ENCODE peak calls at places on chromosome 13, in nine cellular contexts. Q is smooth muscle cell of the brain vasculature, R is NCI-H1436 treated with DMSO at 0.1 percent for 48 hours, K is DMS153, X is H7, B is nephron progenitor cell, P is Peyer's patch, H is NCI-H69, J is GM04504. N is an unnamed sample.

GRCh38 chr13:24709186-24709913 is 29.1 kb downstream of the ATP12A start:
- DNase-seq in B (no peak), K (no peak), Q (no peak), P (peak), J (no peak), H (no peak), R (no peak), X (no peak), N (no peak)

GRCh38 chr13:40113644-40114304 is 458.3 kb downstream of the COG6 start:
- DNase-seq in K (no peak), J (no peak), X (no peak), R (no peak), Q (no peak), H (no peak), P (no peak), B (no peak), N (no peak)

GRCh38 chr13:37475151-37475550 is 123.4 kb downstream of the POSTN start:
- DNase-seq in K (no peak), X (no peak), Q (no peak), H (no peak), P (no peak), J (no peak), R (no peak), B (no peak), N (no peak)

GRCh38 chr13:78601886-78602560 is 1.3 kb downstream of the POU4F1 start:
- DNase-seq in H (no peak), X (peak), R (no peak), K (no peak), B (no peak), Q (no peak), P (no peak), J (no peak), N (no peak)

GRCh38 chr13:48278806-48279205 is 24.7 kb upstream of the RB1 start:
- DNase-seq in R (no peak), J (no peak), Q (no peak), X (no peak), K (peak), H (peak), P (no peak), B (no peak), N (no peak)

GRCh38 chr13:107867701-107868661 is 347.4 kb downstream of the LIG4 start:
- DNase-seq in X (peak), R (peak), Q (no peak), K (peak), J (no peak), H (peak), B (peak), P (no peak), N (no peak)

GRCh38 chr13:101915333-101915732 is 462.9 kb downstream of the ITGBL1 start:
- DNase-seq in J (no peak), B (no peak), K (peak), X (peak), P (no peak), R (peak), H (peak), Q (no peak), N (no peak)

GRCh38 chr13:99145461-99145860 is 55.2 kb upstream of the UBAC2 start:
- DNase-seq in X (no peak), K (no peak), B (no peak), J (no peak), P (no peak), R (no peak), H (no peak), Q (no peak), N (no peak)

GRCh38 chr13:26616126-26616525 is 58.6 kb downstream of the WASF3 start:
- DNase-seq in X (no peak), J (no peak), Q (no peak), P (no peak), H (peak), B (no peak), R (no peak), K (no peak), N (peak)

GRCh38 chr13:94710081-94710809 is 2.1 kb downstream of the SOX21 start:
- DNase-seq in J (no peak), R (no peak), Q (no peak), K (no peak), B (peak), X (peak), P (no peak), H (peak), N (no peak)

GRCh38 chr13:46831588-46832194 is 34.7 kb upstream of the ESD start:
- DNase-seq in R (no peak), K (peak), Q (peak), B (peak), J (peak), H (peak), X (no peak), P (peak), N (no peak)

GRCh38 chr13:46324976-46325375 is 62.1 kb downstream of the RUBCNL start:
- DNase-seq in K (no peak), H (no peak), P (no peak), X (no peak), J (no peak), B (no peak), Q (no peak), R (no peak), N (no peak)

GRCh38 chr13:40236566-40237168 is 429.8 kb downstream of the FOXO1 start:
- DNase-seq in P (no peak), Q (no peak), J (no peak), R (no peak), B (no peak), X (no peak), H (no peak), K (no peak), N (no peak)

GRCh38 chr13:52428295-52428694 is 22.1 kb downstream of the VPS36 start:
- DNase-seq in R (no peak), X (no peak), P (no peak), J (no peak), K (no peak), B (no peak), Q (no peak), H (peak), N (no peak)

GRCh38 chr13:51957377-51958216 is 53.7 kb downstream of the ATP7B start:
- DNase-seq in X (no peak), K (no peak), P (no peak), H (peak), B (no peak), J (no peak), Q (no peak), R (no peak), N (no peak)

GRCh38 chr13:113902956-113903355 is 39.1 kb upstream of the GAS6 start:
- DNase-seq in R (no peak), K (no peak), Q (no peak), P (no peak), H (no peak), B (no peak), X (no peak), J (no peak), N (no peak)

GRCh38 chr13:50133277-50133953 is 118.2 kb downstream of the KCNRG start:
- DNase-seq in X (peak), P (no peak), B (peak), Q (no peak), K (no peak), R (no peak), H (no peak), J (no peak), N (no peak)

GRCh38 chr13:98144501-98145350 is 1.8 kb downstream of the FARP1 start:
- DNase-seq in J (no peak), Q (no peak), X (peak), H (peak), P (no peak), B (peak), K (no peak), R (no peak), N (peak)

GRCh38 chr13:112756967-112757758 is 67.3 kb downstream of the ATP11A start:
- DNase-seq in J (no peak), X (no peak), B (no peak), Q (peak), K (peak), R (no peak), H (peak), P (no peak), N (no peak)

GRCh38 chr13:110528371-110528770 is 33.2 kb downstream of the RAB20 start:
- DNase-seq in J (no peak), P (no peak), X (no peak), K (no peak), Q (no peak), H (no peak), B (no peak), R (no peak), N (no peak)

GRCh38 chr13:112104873-112105234 is 37.9 kb downstream of the SOX1 start:
- DNase-seq in P (no peak), B (peak), J (no peak), K (no peak), Q (no peak), H (no peak), R (no peak), X (peak), N (no peak)

GRCh38 chr13:72565893-72566292 is 161.5 kb downstream of the MZT1 start:
- DNase-seq in B (peak), Q (peak), P (no peak), H (peak), K (peak), J (peak), R (no peak), X (peak), N (no peak)

GRCh38 chr13:30832845-30833332 is 73.2 kb upstream of the MEDAG start:
- DNase-seq in K (peak), H (peak), Q (no peak), X (peak), P (peak), R (peak), B (peak), J (no peak), N (no peak)

GRCh38 chr13:31901985-31902384 is 129.6 kb upstream of the FRY start:
- DNase-seq in B (no peak), X (no peak), H (no peak), Q (no peak), J (no peak), R (no peak), P (no peak), K (no peak), N (no peak)

GRCh38 chr13:99997702-99998219 is 16.2 kb downstream of the ZIC2 start:
- DNase-seq in R (no peak), B (no peak), J (no peak), K (no peak), H (no peak), Q (no peak), X (no peak), P (no peak), N (no peak)

GRCh38 chr13:36146513-36147276 is 15.5 kb upstream of the DCLK1 start:
- DNase-seq in H (no peak), P (no peak), B (no peak), R (no peak), X (no peak), Q (no peak), K (no peak), J (no peak), N (no peak)

GRCh38 chr13:82747948-82748347 is 1134.3 kb downstream of the SLITRK1 start:
- DNase-seq in H (no peak), X (no peak), B (no peak), Q (no peak), J (no peak), R (no peak), P (no peak), K (no peak), N (no peak)

GRCh38 chr13:112709825-112710783 is 20.3 kb downstream of the ATP11A start:
- DNase-seq in K (no peak), P (peak), H (no peak), J (no peak), X (peak), B (no peak), Q (no peak), R (no peak), N (no peak)

GRCh38 chr13:109951491-109951890 is 165.1 kb upstream of the IRS2 start:
- DNase-seq in X (no peak), B (no peak), R (no peak), J (no peak), H (no peak), K (no peak), Q (no peak), P (no peak), N (no peak)

GRCh38 chr13:93752506-93752905 is 525.9 kb downstream of the GPC6 start:
- DNase-seq in X (no peak), P (no peak), K (no peak), J (no peak), Q (no peak), B (no peak), H (no peak), R (no peak), N (no peak)

N was measured in AG04449.